ENCODE peak calls at places on chromosomes 7 and 10, in five cellular contexts. N, K, M, L and C are unnamed samples.

GRCh38 chr10:131514454-131514853 is 202.9 kb upstream of the TCERG1L start:
- DNase-seq in N (no peak), K (no peak), L (no peak), M (peak), C (no peak)

GRCh38 chr7:104196161-104196560 is 11.7 kb downstream of the ORC5 start:
- DNase-seq in M (peak), K (no peak), L (no peak), N (no peak), C (no peak)

GRCh38 chr7:50356945-50357268 is 52.4 kb downstream of the IKZF1 start:
- DNase-seq in N (no peak), M (no peak), K (no peak), L (no peak), C (no peak)

GRCh38 chr7:73433924-73434700 is 534 bp downstream of the FZD9 start:
- DNase-seq in N (no peak), K (no peak), M (no peak), L (peak), C (no peak)

GRCh38 chr10:131275691-131276090 is 35.8 kb downstream of the TCERG1L start:
- DNase-seq in N (no peak), L (no peak), M (no peak), K (no peak), C (no peak)

GRCh38 chr7:107867858-107868466 is 23.0 kb upstream of the DLD start:
- DNase-seq in N (no peak), L (no peak), K (no peak), M (no peak), C (no peak)

GRCh38 chr10:96470108-96470743 is 43.5 kb downstream of the TLL2 start:
- DNase-seq in K (peak), N (no peak), L (peak), M (peak), C (no peak)

GRCh38 chr7:117091721-117092120 is 138.4 kb downstream of the ST7 start:
- DNase-seq in N (no peak), L (no peak), M (no peak), K (no peak), C (no peak)

GRCh38 chr10:128451879-128452278 is 325.7 kb upstream of the MKI67 start:
- DNase-seq in M (no peak), N (no peak), L (no peak), K (no peak), C (no peak)

GRCh38 chr7:144995495-144995894 is 159.6 kb upstream of the TPK1 start:
- DNase-seq in M (no peak), N (no peak), K (no peak), L (no peak), C (no peak)

GRCh38 chr7:141362580-141363435 is 188.4 kb upstream of the AGK start:
- DNase-seq in M (peak), K (no peak), L (no peak), N (no peak), C (no peak)

GRCh38 chr10:129343141-129343540 is 123.9 kb upstream of the MGMT start:
- DNase-seq in K (no peak), N (no peak), L (no peak), M (no peak), C (no peak)

GRCh38 chr10:5942471-5942870 is 34.9 kb downstream of the IL15RA start:
- DNase-seq in L (no peak), N (no peak), K (no peak), M (no peak), C (no peak)

GRCh38 chr7:5549096-5549896 is 125.7 kb upstream of the TNRC18 start:
- DNase-seq in L (no peak), M (peak), K (no peak), N (no peak), C (no peak)

GRCh38 chr7:66145404-66145843 is 30.8 kb downstream of the CRCP start:
- DNase-seq in K (no peak), M (no peak), L (no peak), N (no peak), C (no peak)

GRCh38 chr10:13959443-13960359 is 371.0 kb downstream of the FRMD4A start:
- DNase-seq in N (no peak), K (no peak), L (no peak), M (no peak), C (no peak)

GRCh38 chr10:68146133-68146532 is 36.8 kb downstream of the MYPN start:
- DNase-seq in L (no peak), M (no peak), N (no peak), K (no peak), C (no peak)

GRCh38 chr7:86598311-86598710 is 45.4 kb upstream of the GRM3 start:
- DNase-seq in L (peak), N (no peak), M (peak), K (peak), C (no peak)

GRCh38 chr10:123297175-123297574 is 143.0 kb downstream of the BUB3 start:
- DNase-seq in M (no peak), K (no peak), L (no peak), N (no peak), C (no peak)

GRCh38 chr7:80881361-80881760 is 37.5 kb downstream of the SEMA3C start:
- DNase-seq in N (no peak), K (no peak), L (no peak), M (no peak), C (no peak)

GRCh38 chr10:46787321-46787615 is 124.0 kb upstream of the PTPN20 start:
- DNase-seq in N (no peak), L (no peak), K (no peak), M (peak), C (no peak)

GRCh38 chr7:47453093-47454056 is 128.5 kb downstream of the TNS3 start:
- DNase-seq in M (peak), K (no peak), N (peak), L (no peak), C (no peak)

GRCh38 chr10:28842321-28842720 is 165.0 kb downstream of the BAMBI start:
- DNase-seq in L (no peak), K (no peak), M (peak), N (no peak), C (peak)

GRCh38 chr10:60910543-60910942 is 33.4 kb downstream of the RHOBTB1 start:
- DNase-seq in L (no peak), K (no peak), M (no peak), N (no peak), C (no peak)

GRCh38 chr7:36037121-36037662 is 115.9 kb upstream of the EEPD1 start:
- DNase-seq in N (no peak), L (no peak), M (peak), K (peak), C (peak)
- TF ChIP-seq CTCF in N (no peak), L (no peak), M (no peak), K (no peak), C (no peak)

DNA sequence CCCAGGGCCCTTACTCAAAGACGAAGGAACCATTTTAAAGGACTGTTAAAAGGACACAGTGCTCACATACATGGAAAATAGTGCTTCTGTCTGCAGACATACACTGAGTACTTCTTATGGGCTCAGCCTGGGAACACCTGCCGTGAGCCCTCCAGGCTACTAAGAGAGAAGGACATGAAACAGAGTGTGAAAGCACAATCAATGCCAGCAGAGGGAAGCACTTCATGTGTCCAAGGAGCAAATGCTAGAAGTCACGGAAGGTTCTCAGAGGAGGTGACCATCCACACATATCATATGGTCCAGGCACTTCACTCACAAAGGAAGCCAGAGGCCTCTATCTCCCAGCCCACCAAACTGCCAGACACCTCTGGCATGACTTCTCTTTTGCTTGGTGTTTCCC is 15.5 kb downstream of the ELMO1 start:
- DNase-seq in L (no peak), N (no peak), M (no peak), K (no peak), C (no peak)
- TF ChIP-seq CTCF in L (no peak), N (no peak), M (no peak), K (no peak), C (no peak)

GRCh38 chr10:84341538-84341856 is 13.1 kb downstream of the CCSER2 start:
- DNase-seq in M (no peak), L (peak), K (no peak), N (no peak), C (no peak)
- TF ChIP-seq CTCF in M (peak), L (no peak), K (no peak), N (no peak), C (no peak)

GRCh38 chr7:29883462-29884398 is 77.4 kb downstream of the WIPF3 start:
- DNase-seq in M (peak), K (no peak), L (peak), N (no peak), C (no peak)

GRCh38 chr7:29882481-29882880 is 76.2 kb downstream of the WIPF3 start:
- DNase-seq in N (no peak), L (no peak), K (no peak), M (no peak), C (no peak)

GRCh38 chr7:29885626-29886025 is 79.3 kb downstream of the WIPF3 start:
- DNase-seq in N (no peak), K (no peak), L (no peak), M (no peak), C (no peak)

GRCh38 chr7:29886827-29887226 is 80.5 kb downstream of the WIPF3 start:
- DNase-seq in K (no peak), N (no peak), L (no peak), M (no peak), C (no peak)

DNA sequence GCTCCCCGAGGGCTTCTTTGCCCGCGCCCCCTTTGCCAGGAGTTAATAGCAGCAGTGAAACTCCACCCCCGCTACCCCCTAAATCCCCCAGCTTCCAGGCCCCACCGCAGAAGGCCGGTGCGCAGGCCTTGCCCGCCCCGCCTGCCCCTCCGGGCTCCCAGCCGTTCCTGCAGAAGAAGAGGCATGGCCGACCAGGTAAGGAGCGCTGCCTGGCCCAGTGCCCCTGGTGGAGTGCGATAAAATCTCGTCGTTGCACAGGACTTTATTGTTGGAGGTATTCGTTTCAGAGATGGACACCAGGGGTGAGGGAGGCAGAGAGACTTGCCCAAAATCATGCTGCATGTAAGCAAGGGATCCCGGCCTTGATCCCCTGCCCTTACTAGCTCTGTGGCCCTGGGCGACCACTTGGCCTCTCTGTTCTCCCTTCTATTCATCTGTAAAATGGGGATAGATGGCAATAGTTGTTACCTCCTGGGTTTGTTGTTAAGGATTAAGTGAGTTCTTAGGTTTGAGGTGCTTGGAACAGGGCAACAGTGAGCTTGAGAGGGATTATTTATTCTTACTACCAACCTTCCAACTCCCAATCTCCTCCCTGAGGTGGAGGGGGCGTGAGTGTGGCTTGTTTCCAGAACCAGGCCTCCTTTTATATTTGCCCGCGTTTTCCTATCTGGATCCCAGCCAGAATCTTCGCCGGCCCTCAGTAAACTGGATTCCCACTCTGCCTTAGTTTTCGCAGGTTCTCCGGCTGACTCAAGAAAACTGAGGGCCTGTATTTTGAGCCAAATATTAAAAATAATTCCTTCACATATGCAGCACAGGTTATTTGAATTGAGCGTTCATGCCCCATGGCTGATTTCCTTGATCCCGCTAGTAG is 78.3 kb downstream of the WIPF3 start:
- DNase-seq in K (no peak), M (peak), N (no peak), L (peak), C (peak)
- TF ChIP-seq CTCF in K (peak), M (peak), N (no peak), L (no peak), C (no peak)

GRCh38 chr10:112526906-112527305 is 79.9 kb downstream of the VTI1A start:
- DNase-seq in K (no peak), N (no peak), L (peak), M (no peak), C (no peak)
- TF ChIP-seq CTCF in K (no peak), N (no peak), L (no peak), M (no peak), C (no peak)

GRCh38 chr7:142412551-142413193 is 154.8 kb upstream of the PRSS58 start:
- DNase-seq in K (peak), N (no peak), L (peak), M (peak), C (no peak)
- TF ChIP-seq CTCF in K (peak), N (no peak), L (peak), M (peak), C (peak)

GRCh38 chr7:156156734-156157408 is 344.6 kb upstream of the SHH start:
- DNase-seq in M (peak), L (peak), N (no peak), K (peak), C (peak)
- TF ChIP-seq CTCF in M (peak), L (no peak), N (no peak), K (peak), C (no peak)

DNA sequence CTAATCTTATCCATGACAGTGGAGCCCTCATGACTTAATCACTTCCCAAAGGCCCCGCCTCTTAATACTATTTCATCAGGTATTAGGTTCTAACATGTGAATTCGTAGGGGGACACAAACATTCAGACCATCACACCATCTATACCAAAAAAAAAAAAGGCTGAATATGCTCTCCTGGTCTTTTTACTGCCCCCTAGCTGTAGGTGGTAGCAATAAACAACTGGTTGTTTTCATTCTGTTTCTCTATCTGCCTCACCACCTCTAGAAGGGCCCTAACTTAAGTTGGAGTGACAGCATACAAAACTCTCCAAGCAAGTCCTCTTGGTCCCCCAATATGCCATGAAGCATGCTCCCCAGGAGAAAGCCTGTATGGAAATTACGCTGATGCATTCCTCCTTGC is 94.1 kb downstream of the GRM8 start:
- DNase-seq in L (no peak), M (no peak), K (no peak), N (no peak), C (no peak)
- TF ChIP-seq CTCF in L (peak), M (peak), K (peak), N (no peak), C (no peak)